ENCODE peak calls at places on chromosomes 13 and 19, in five cellular contexts. M is IMR-90, Z is neuronal stem cell, F is H1, B is trophoblast cell. K is an unnamed sample.

GRCh38 chr13:86882835-86883234 is 788.3 kb upstream of the SLITRK5 start:
- DNase-seq in B (no peak), M (peak), F (no peak), Z (no peak), K (peak)

GRCh38 chr13:32682130-32682529 is 95.9 kb downstream of the PDS5B start:
- DNase-seq in M (no peak), B (no peak), Z (no peak), F (no peak), K (no peak)

GRCh38 chr13:49690133-49690989 is 925 bp downstream of the EBPL start:
- DNase-seq in M (peak), B (no peak), F (no peak), Z (no peak), K (peak)

GRCh38 chr19:13428352-13428751 is 77.9 kb downstream of the CACNA1A start:
- DNase-seq in B (no peak), Z (no peak), M (peak), F (peak), K (no peak)

GRCh38 chr19:13718733-13719132 is 45.6 kb upstream of the MRI1 start:
- DNase-seq in Z (peak), F (no peak), B (no peak), M (peak), K (no peak)

GRCh38 chr13:70890289-70890688 is 782.0 kb upstream of the KLHL1 start:
- DNase-seq in M (no peak), B (no peak), Z (no peak), F (no peak), K (no peak)

GRCh38 chr19:18321729-18322091 is 1.2 kb downstream of the LSM4 start:
- DNase-seq in B (no peak), M (peak), F (no peak), Z (no peak), K (peak)

GRCh38 chr13:37412271-37412683 is 186.3 kb downstream of the POSTN start:
- DNase-seq in B (peak), F (no peak), Z (no peak), M (peak), K (no peak)

GRCh38 chr13:25699600-25699999 is 327.8 kb downstream of the ATP8A2 start:
- DNase-seq in M (no peak), F (no peak), B (no peak), Z (no peak), K (no peak)

GRCh38 chr19:45171211-45171623 is 6.8 kb downstream of the TRAPPC6A start:
- DNase-seq in Z (no peak), M (no peak), F (no peak), B (no peak), K (no peak)

GRCh38 chr13:46052314-46053161 is at the start of gene ZC3H13:
- DNase-seq in Z (peak), M (peak), B (peak), F (peak), K (peak)
- H3K14ac ChIP-seq in Z (no peak), M (peak), B (peak), F (no peak), K (no peak)

DNA sequence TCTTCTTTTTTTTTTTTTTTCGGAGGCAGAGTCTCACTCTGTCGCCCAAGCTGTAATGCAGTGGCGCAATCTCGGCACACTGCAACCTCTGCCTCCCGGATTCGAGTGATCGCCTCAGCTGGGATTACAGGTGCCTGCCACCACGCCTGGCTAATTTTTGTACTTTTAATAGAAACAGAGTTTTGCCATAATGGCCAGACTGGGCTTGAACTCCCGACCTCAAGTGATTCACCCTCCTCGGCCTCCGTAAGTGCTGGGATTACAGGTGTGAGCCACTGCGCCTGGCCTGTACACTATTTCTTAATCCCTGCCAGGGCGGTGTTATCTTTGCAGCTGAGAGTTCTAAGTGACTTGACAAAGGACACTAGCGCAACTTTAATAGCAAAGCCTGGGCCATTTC is 36.9 kb upstream of the LSM14A start:
- DNase-seq in Z (no peak), F (no peak), M (no peak), B (peak), K (no peak)
- H3K4me3 ChIP-seq in Z (no peak), F (no peak), M (no peak), B (no peak), K (no peak)

GRCh38 chr19:33622505-33622808 is 704 bp downstream of the CHST8 start:
- DNase-seq in F (no peak), B (no peak), M (no peak), Z (peak), K (no peak)
- H3K14ac ChIP-seq in F (no peak), B (no peak), M (no peak), Z (no peak), K (no peak)

GRCh38 chr13:61432029-61432428 is 16.4 kb upstream of the PCDH20 start:
- DNase-seq in F (no peak), M (no peak), Z (no peak), B (no peak), K (no peak)
- H3K4me3 ChIP-seq in F (no peak), M (no peak), Z (no peak), B (no peak), K (no peak)

GRCh38 chr19:35077411-35078223 is 36.1 kb downstream of the HPN start:
- DNase-seq in B (no peak), F (no peak), M (no peak), Z (no peak), K (no peak)
- H3K14ac ChIP-seq in B (no peak), F (no peak), M (no peak), Z (no peak), K (no peak)

DNA sequence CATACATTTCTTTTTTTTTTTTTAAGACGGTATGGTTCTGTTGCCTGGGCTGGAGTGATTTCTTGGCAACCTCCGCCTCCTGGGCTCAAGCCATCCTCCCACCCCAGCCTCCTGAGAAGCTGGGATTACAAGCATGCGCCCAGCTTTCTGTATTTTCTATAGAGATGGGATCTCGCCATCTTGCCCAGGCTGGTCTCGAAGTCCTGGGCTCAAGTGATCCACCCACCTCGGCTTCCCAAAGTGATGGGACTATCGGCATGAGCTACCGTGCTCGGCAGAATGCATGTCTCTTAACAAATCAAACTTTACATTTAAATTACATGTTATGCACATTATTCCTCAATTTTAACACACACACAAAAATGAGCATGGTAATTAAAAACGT is 1.2 kb downstream of the NDUFA13 start:
- DNase-seq in Z (no peak), B (no peak), M (no peak), F (no peak), K (no peak)
- H3K4me3 ChIP-seq in Z (peak), B (no peak), M (no peak), F (peak), K (peak)

GRCh38 chr19:28882818-28883217 is 330.1 kb downstream of the UQCRFS1 start:
- DNase-seq in M (no peak), F (no peak), Z (no peak), B (no peak), K (no peak)
- H3K14ac ChIP-seq in M (no peak), F (no peak), Z (no peak), B (no peak), K (no peak)

GRCh38 chr19:37221136-37221535 is 3.1 kb downstream of the ZNF383 start:
- DNase-seq in B (no peak), F (no peak), M (no peak), Z (no peak), K (no peak)
- H3K4me3 ChIP-seq in B (no peak), F (no peak), M (no peak), Z (no peak), K (peak)

GRCh38 chr13:110492299-110493160 is 69.0 kb downstream of the RAB20 start:
- DNase-seq in Z (no peak), M (no peak), F (no peak), B (no peak), K (no peak)

GRCh38 chr13:110493613-110494012 is 67.9 kb downstream of the RAB20 start:
- DNase-seq in M (no peak), Z (no peak), F (no peak), B (no peak), K (no peak)

GRCh38 chr13:110491869-110492268 is 69.7 kb downstream of the RAB20 start:
- DNase-seq in Z (no peak), F (no peak), M (no peak), B (no peak), K (no peak)

GRCh38 chr13:110493161-110493593 is 68.3 kb downstream of the RAB20 start:
- DNase-seq in M (no peak), F (no peak), B (no peak), Z (no peak), K (no peak)

DNA sequence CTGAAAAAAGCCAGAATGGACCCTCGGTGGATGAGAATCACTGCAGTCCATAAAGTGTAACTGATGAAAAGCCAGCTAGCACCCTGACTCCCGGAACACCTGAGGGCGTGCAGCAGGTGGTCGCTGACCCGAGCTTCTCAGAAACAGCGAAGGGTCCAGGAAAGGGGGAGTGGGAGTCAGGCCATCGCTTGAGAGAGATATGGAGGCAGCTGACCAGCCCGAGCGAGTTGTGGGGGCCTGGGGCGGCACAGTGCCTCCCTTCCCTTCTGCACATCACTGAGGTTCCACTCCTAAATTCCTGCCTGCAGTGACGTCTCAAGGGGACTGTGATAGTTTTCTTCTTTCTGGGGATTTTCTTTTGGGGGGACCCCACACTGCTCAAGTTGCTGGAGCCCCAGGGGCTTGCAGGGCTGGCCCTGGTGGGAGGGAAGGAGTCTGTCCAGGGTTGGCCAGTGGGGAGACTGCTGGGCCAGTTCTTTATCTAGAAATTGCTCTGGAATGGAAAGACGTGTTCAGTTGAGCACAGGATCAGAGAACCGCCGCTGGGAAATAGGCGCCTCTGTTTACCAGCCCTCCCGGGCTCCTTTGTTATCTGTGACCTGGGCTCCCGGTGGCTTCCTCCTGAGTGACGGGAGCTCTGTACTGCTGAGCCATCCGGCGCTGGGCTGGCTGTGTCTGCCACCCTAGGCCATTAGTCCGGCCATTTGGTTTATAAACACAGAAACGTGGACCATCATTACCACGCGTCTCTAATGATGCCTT is 71.3 kb downstream of the RAB20 start:
- DNase-seq in Z (no peak), M (no peak), B (no peak), F (no peak), K (no peak)
- H3K14ac ChIP-seq in Z (no peak), M (no peak), B (no peak), F (no peak), K (no peak)

GRCh38 chr19:17086129-17086528 is 10.6 kb downstream of the MYO9B start:
- DNase-seq in F (no peak), B (no peak), Z (no peak), M (no peak), K (no peak)

GRCh38 chr19:17089238-17089637 is 13.7 kb downstream of the MYO9B start:
- DNase-seq in M (peak), B (no peak), Z (no peak), F (no peak), K (peak)

GRCh38 chr19:17086811-17087210 is 11.2 kb downstream of the MYO9B start:
- DNase-seq in B (no peak), M (peak), Z (no peak), F (no peak), K (no peak)

GRCh38 chr19:17090501-17091074 is 15.0 kb downstream of the MYO9B start:
- DNase-seq in M (peak), Z (no peak), F (no peak), B (no peak), K (peak)

DNA sequence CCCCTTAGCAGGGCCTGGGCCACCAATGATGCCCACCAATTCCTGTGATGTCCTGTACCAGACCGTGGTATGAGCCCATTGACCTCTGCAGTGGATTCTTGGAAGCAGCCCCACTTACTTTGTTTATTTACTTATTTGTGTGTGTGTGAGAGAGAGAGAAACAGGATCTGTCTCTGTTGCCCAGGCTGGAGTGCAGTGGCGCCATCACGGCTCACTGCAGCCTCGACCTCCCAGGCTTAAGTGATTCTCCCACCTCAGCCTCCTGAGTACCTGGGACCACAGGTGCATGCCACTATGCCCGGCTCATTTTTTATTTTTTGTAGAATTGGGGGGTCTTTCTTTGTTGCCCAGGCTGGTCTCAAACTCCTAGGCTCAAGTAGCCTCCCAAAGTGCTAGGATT is 13.0 kb downstream of the MYO9B start:
- DNase-seq in M (peak), F (no peak), Z (no peak), B (no peak), K (peak)
- H3K4me3 ChIP-seq in M (no peak), F (no peak), Z (no peak), B (no peak), K (no peak)